ENCODE peak calls at places on chromosomes 2 and 18, in eight cellular contexts. E is gastrocnemius medialis, U is body of pancreas, X is right lobe of liver, L is endothelial cell of umbilical vein, Q is vagina, N is transverse colon, B is upper lobe of left lung. D is an unnamed sample. For H3K9me3, the result is how much of the 10 kb centered on the place peaks cover.

GRCh38 chr2:11777066-11777782 is 30.8 kb downstream of the LPIN1 start:
- DNase-seq in E (no peak), B (no peak), Q (peak), N (no peak), L (no peak), U (no peak), X (no peak), D (no peak)

GRCh38 chr2:151845884-151846283 is 17.7 kb upstream of the ARL5A start:
- DNase-seq in L (no peak), U (no peak), Q (no peak), X (no peak), E (no peak), N (no peak), B (no peak), D (no peak)

GRCh38 chr2:232501331-232501771 is 13.7 kb upstream of the ECEL1 start:
- DNase-seq in X (no peak), B (no peak), E (no peak), Q (no peak), L (no peak), N (no peak), U (peak), D (no peak)

GRCh38 chr2:10918661-10919414 is 7.1 kb downstream of the KCNF1 start:
- DNase-seq in Q (no peak), B (no peak), E (no peak), U (peak), N (no peak), X (no peak), L (no peak), D (no peak)

GRCh38 chr2:216320852-216321251 is 51.4 kb downstream of the MARCHF4 start:
- DNase-seq in Q (no peak), L (no peak), N (no peak), U (no peak), X (no peak), E (no peak), B (no peak), D (no peak)

GRCh38 chr2:28952806-28953190 is 28.3 kb upstream of the TOGARAM2 start:
- DNase-seq in B (no peak), E (peak), X (no peak), N (no peak), Q (no peak), L (peak), U (no peak), D (no peak)

GRCh38 chr2:241103176-241103595 is 1.1 kb upstream of the MTERF4 start:
- DNase-seq in Q (peak), E (no peak), N (no peak), L (no peak), B (peak), U (no peak), X (no peak), D (no peak)

GRCh38 chr2:230863442-230864121 is 1.2 kb upstream of the ITM2C start:
- DNase-seq in X (no peak), E (no peak), N (no peak), L (no peak), U (no peak), Q (no peak), B (no peak), D (no peak)

GRCh38 chr18:26874283-26874682 is 8.8 kb upstream of the AQP4 start:
- DNase-seq in L (no peak), B (no peak), E (no peak), X (no peak), Q (no peak), U (no peak), N (no peak), D (no peak)

GRCh38 chr2:126227250-126227649 is 428.7 kb upstream of the GYPC start:
- DNase-seq in U (no peak), E (no peak), B (no peak), L (no peak), Q (no peak), X (no peak), N (no peak), D (no peak)

DNA sequence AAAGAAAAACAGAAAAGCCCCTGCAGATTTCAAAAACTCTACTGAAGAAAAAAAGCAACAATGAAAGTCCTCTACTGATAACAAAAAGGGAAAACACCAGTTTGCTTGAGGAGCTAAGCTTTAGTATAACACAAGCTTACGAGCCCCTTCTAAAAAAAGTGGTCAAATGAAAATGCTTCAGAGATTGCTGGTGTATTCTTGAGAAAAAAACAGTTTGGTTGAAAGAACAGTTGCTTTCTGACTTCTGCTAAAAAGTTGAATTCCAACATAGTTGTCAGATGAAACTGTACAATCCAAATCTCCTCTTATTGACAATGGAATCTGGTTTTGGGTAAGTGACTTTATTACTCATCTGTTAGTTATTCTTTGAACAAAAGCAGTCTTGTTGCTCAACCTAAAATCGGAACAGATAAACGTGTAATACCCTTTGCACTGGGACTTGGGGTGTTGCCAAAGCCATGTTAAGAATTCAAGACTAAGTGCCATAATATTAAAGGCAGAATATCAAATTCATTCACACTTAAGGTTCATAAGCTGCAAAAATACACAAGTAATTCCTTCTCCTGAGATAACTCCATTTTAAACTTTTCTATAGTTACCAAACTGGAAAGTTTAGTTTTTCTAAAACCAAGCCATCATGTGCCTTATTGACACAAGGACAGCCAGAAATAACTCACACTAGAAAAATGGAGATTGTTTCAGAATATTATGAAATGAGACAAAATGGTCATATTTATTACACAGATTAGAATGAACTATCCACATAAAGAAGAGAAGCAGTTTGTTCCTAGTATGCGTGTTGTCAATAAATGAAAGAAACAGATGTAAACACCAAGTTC is 45.3 kb upstream of the SPAG16 start:
- DNase-seq in E (no peak), X (peak), L (peak), U (peak), N (no peak), B (no peak), Q (no peak), D (no peak)
- TF ChIP-seq POLR2A in E (no peak), X (no peak), L (no peak), U (no peak), N (no peak), B (no peak), Q (no peak), D (no peak)

GRCh38 chr2:174172802-174173355 is 75.5 kb downstream of the OLA1 start:
- DNase-seq in X (no peak), B (no peak), E (no peak), U (no peak), N (no peak), L (no peak), Q (no peak), D (no peak)
- H3K9me3 ChIP-seq in X (under half), B (under half), E (under half), U (under half), N (under half), L (under half), Q (under half), D (under half)

GRCh38 chr2:200829258-200829655 is 17.5 kb downstream of the BZW1 start:
- DNase-seq in B (no peak), Q (no peak), E (no peak), X (no peak), N (no peak), U (no peak), L (no peak), D (no peak)
- TF ChIP-seq POLR2A in B (no peak), Q (no peak), E (no peak), X (no peak), N (no peak), U (no peak), L (no peak), D (no peak)

GRCh38 chr2:41498791-41499190 is 549.0 kb upstream of the PKDCC start:
- DNase-seq in B (no peak), N (no peak), U (no peak), E (no peak), Q (no peak), X (no peak), L (no peak), D (no peak)

GRCh38 chr2:41489638-41490037 is 558.2 kb upstream of the PKDCC start:
- DNase-seq in B (no peak), E (no peak), N (no peak), L (no peak), X (no peak), U (no peak), Q (no peak), D (no peak)

GRCh38 chr2:41500895-41501294 is 546.9 kb upstream of the PKDCC start:
- DNase-seq in E (no peak), U (no peak), B (no peak), X (no peak), L (no peak), Q (no peak), N (no peak), D (no peak)

GRCh38 chr2:41496908-41497307 is 550.9 kb upstream of the PKDCC start:
- DNase-seq in B (no peak), N (no peak), X (no peak), Q (no peak), E (no peak), L (no peak), U (no peak), D (no peak)

GRCh38 chr2:41495050-41495449 is 552.8 kb upstream of the PKDCC start:
- DNase-seq in L (no peak), B (no peak), X (no peak), N (no peak), Q (no peak), U (no peak), E (no peak), D (no peak)
- H3K9me3 ChIP-seq in L (under half), B (under half), X (under half), N (under half), Q (under half), U (under half), E (under half), D (half or more)